ENCODE peak calls at places on chromosome 5, in nine cellular contexts. B, R, C, L, E, X, V, A and P are unnamed samples.

GRCh38 chr5:118366429-118366828 is 621.9 kb downstream of the DTWD2 start:
- DNase-seq in E (no peak), B (no peak), C (no peak), V (no peak), L (no peak), X (no peak), R (no peak), A (no peak), P (no peak)

GRCh38 chr5:172902497-172903472 is 56.4 kb upstream of the RPL26L1 start:
- DNase-seq in R (peak; percentile 46), A (peak; percentile 83), L (no peak), B (peak; percentile 78), C (peak; percentile 76), E (no peak), X (no peak), V (peak; percentile 97), P (peak; percentile 45)

GRCh38 chr5:145680169-145680568 is 155.0 kb downstream of the PRELID2 start:
- DNase-seq in L (no peak), B (no peak), V (no peak), X (no peak), R (no peak), E (no peak), C (no peak), A (no peak), P (no peak)

GRCh38 chr5:116564322-116564721 is 10.3 kb downstream of the SEMA6A start:
- DNase-seq in E (no peak), V (no peak), R (no peak), C (no peak), L (no peak), B (no peak), A (no peak), X (no peak), P (no peak)

GRCh38 chr5:52799358-52799982 is 11.8 kb downstream of the ITGA1 start:
- DNase-seq in A (no peak), R (peak; percentile 69), X (no peak), V (no peak), B (peak; percentile 42), E (no peak), C (peak; percentile 38), L (no peak), P (no peak)

GRCh38 chr5:139215176-139215975 is 17.2 kb upstream of the SIL1 start:
- DNase-seq in X (no peak), A (no peak), C (no peak), B (no peak), L (no peak), V (no peak), E (no peak), R (peak; percentile 90), P (no peak)

GRCh38 chr5:126868961-126869451 is 92.1 kb downstream of the LMNB1 start:
- DNase-seq in A (peak; percentile 86), E (no peak), B (no peak), L (no peak), C (no peak), X (no peak), V (peak; percentile 92), R (peak; percentile 26), P (no peak)

GRCh38 chr5:143536364-143536763 is 132.9 kb upstream of the NR3C1 start:
- DNase-seq in L (no peak), A (no peak), B (no peak), C (no peak), E (no peak), R (peak; percentile 18), X (peak; percentile 10), V (no peak), P (no peak)

GRCh38 chr5:91119941-91120850 is 262.9 kb downstream of the ARRDC3 start:
- DNase-seq in L (no peak), C (no peak), A (no peak), V (no peak), E (no peak), R (no peak), B (no peak), X (no peak), P (no peak)

GRCh38 chr5:179572386-179572785 is 22.0 kb downstream of the RUFY1 start:
- DNase-seq in V (no peak), A (no peak), B (no peak), E (no peak), R (no peak), L (peak; percentile 54), X (no peak), C (no peak), P (no peak)

GRCh38 chr5:125746936-125747335 is 676.3 kb upstream of the GRAMD2B start:
- DNase-seq in L (no peak), V (no peak), E (no peak), R (no peak), A (no peak), C (no peak), X (no peak), B (no peak), P (no peak)

DNA sequence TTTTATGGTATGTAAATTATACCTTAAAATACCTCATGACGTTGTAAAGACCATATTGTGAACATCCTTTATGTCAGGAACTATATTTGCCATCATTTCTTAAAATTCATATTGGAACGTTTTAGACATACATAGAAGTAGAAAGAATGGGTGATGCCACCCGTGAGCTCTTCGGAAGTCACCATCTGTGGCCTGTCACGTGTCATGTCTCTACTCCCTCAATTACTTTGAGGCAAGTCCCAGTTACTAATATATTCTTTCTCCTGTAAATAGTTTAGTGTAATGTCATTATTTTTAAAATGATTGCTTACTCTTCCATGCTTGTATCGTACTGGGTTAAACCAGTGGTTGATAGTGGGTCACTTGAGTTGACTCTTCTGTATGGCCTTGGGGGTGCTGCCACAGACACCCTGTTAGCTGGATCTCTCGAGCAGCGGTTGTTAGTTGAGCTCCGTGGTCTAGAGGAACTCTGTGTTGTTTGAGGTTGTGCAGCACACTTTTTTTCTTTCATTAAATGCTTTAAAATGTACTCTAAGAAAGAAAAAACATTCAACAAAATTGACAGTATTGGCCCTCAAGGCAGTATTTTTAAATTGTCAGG is 66.2 kb downstream of the TRIO start:
- DNase-seq in C (no peak), E (no peak), X (no peak), V (no peak), A (no peak), R (no peak), L (no peak), B (no peak), P (no peak)
- H3K4me1 ChIP-seq in C (peaks cover 52% of the 10 kb centered on the region), E (peaks cover 61% of the 10 kb centered on the region), X (peaks cover 100% of the 10 kb centered on the region), V (peaks cover 93% of the 10 kb centered on the region), A (peaks cover 72% of the 10 kb centered on the region), R (peaks cover 53% of the 10 kb centered on the region), L (peaks cover 29% of the 10 kb centered on the region), B (peaks cover 81% of the 10 kb centered on the region), P (peaks cover 5% of the 10 kb centered on the region)

DNA sequence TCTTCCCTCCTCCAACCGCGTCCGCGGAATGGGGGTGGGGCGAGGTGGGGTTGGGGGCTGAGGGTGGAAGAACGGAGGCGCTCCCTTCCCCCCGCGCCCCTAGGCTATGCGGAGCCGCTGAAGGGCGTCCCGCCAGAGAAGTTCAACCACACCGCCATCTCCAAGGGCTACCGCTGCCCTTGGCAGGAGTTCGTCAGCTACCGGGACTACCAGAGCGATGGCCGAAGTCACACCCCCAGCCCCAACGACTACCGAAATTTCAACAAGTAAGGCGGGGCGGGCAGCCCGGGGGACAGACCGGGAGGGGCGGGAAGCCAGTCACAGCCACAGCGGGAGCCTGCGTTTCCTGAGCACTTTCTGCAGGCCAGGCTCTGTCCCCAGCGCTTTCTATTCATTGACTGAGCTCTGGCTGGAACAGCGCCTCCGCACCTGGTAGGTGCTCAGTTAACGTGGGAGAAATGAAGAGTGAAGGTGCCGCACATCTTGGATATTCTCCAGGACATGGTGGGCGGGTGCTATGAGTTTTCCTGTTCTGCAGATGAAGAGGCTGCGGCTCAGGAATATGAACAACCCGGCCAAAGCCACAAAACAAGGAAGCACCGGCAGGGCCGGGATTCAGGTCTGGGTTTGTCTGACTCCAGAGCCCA is 11.3 kb downstream of the MYOZ3 start:
- DNase-seq in X (no peak), B (no peak), C (peak; percentile 47), R (peak; percentile 47), A (peak; percentile 82), E (no peak), V (peak; percentile 92), L (peak; percentile 83), P (peak; percentile 70)
- TF ChIP-seq POLR2AphosphoS5 in X (no peak), B (no peak), C (no peak), R (no peak), A (no peak), E (no peak), V (no peak), L (peak; percentile 43), P (no peak)

DNA sequence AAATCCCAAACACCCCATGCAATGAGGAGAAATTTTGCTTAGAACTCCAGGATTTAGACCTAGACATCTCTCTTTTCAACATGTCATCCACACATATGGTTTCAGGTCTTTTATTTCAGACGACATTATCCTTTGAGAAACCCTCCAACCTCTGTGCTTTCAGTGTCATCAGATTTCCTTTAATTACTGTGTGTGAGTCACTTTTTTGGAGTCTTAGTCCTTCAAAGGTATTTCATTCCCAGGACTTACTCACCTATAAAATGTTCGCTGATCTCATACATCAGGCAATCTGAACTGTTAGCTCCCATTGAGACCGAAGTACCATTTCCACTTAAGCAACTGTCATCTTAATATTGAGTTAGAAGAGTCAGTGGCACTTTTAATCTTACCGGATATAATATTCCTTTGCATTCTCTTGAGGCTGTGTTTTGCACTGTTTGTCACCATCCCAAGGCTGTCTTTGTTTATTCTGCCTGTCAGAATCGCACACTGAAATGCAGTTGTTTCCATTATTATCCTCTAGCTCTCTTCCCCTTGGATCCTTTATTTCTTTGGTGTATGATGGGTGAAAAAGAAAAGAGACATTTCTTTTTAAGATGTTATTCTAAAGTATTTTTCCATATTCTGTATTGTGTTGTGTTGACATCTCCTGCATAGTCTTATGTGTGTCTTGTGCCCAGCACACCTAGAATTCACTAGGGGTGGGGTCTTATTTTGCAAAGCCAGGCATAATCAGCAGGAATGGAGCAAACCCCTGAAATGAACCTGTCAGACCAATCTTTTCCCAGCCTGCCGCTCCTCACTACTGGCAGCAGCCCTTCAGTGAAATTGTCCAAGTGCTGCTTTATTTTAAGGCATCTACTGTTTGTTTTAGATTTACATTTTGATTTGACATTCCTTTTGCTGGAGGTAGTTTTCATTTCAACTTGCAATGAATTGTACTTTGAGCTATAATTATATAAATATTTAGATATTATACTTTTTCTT is 155.4 kb downstream of the PAM start:
- DNase-seq in L (no peak), A (no peak), R (peak; percentile 25), V (no peak), X (peak; percentile 88), B (no peak), C (no peak), E (no peak), P (no peak)
- H3K4me1 ChIP-seq in L (no peaks in the 10 kb centered on the region), A (peaks cover 7% of the 10 kb centered on the region), R (peaks cover 29% of the 10 kb centered on the region), V (peaks cover 31% of the 10 kb centered on the region), X (peaks cover 26% of the 10 kb centered on the region), B (no peaks in the 10 kb centered on the region), C (peaks cover 4% of the 10 kb centered on the region), E (no peaks in the 10 kb centered on the region), P (peaks cover 9% of the 10 kb centered on the region)

DNA sequence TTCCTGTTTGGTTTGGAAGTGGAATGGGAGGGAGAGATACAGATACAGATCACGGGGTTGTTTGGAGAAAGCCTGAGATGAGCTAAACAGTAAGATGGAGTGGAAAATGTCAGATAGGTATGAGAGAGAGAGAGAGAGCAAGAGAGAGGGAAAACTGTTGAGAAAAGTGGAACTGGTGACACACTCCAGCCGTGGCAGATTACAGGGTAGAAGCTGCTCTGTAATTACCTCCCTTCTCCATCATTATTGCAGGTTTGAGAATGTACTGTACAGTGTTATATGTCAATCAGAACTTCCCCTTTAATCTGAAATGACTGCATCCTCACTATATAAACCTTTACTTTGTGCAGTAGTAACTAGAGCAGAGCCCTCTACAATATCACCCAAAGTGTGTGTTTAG is 74.5 kb upstream of the WWC1 start:
- DNase-seq in X (no peak), B (no peak), V (no peak), C (no peak), A (no peak), L (no peak), R (no peak), E (no peak), P (no peak)
- TF ChIP-seq POLR2AphosphoS5 in X (no peak), B (no peak), V (no peak), C (no peak), A (no peak), L (no peak), R (no peak), E (no peak), P (no peak)

GRCh38 chr5:3931976-3932375 is 336.3 kb downstream of the IRX1 start:
- DNase-seq in C (no peak), X (no peak), A (peak; percentile 4), V (no peak), R (no peak), E (no peak), B (no peak), L (no peak), P (peak; percentile 79)
- H3K4me1 ChIP-seq in C (no peaks in the 10 kb centered on the region), X (no peaks in the 10 kb centered on the region), A (no peaks in the 10 kb centered on the region), V (no peaks in the 10 kb centered on the region), R (no peaks in the 10 kb centered on the region), E (no peaks in the 10 kb centered on the region), B (no peaks in the 10 kb centered on the region), L (no peaks in the 10 kb centered on the region), P (no peaks in the 10 kb centered on the region)